ENCODE peak calls at places on chromosome 15, in eight cellular contexts. A is nephron progenitor cell; F is left ventricle myocardium inferior; V is NB4; T is CD4-positive, alpha-beta T cell; Q is gastrocnemius medialis; B is A549; C is glutamatergic neuron. O is an unnamed sample.
A peak's percentile ranks its signal among the peaks of the same experiment; 100 is the strongest.

GRCh38 chr15:57149196-57149595 is 227.1 kb upstream of the CGNL1 start:
- DNase-seq in A (no peak), F (no peak), V (no peak), T (no peak), Q (no peak), B (no peak), C (no peak), O (no peak)

GRCh38 chr15:71011503-71012155 is 103.6 kb upstream of the THSD4 start:
- DNase-seq in A (no peak), F (no peak), V (peak; percentile 4), T (no peak), Q (no peak), B (peak; percentile 75), C (no peak), O (no peak)

GRCh38 chr15:64354683-64355558 is 1.1 kb downstream of the CSNK1G1 start:
- DNase-seq in A (no peak), F (no peak), V (peak; percentile 45), T (peak; percentile 4), Q (no peak), B (no peak), C (no peak), O (no peak)

GRCh38 chr15:58491151-58491473 is 59.3 kb downstream of the LIPC start:
- DNase-seq in A (no peak), F (no peak), V (no peak), T (no peak), Q (no peak), B (no peak), C (no peak), O (no peak)

GRCh38 chr15:49624046-49624445 is 3.2 kb downstream of the DTWD1 start:
- DNase-seq in A (no peak), F (no peak), V (no peak), T (no peak), Q (no peak), B (no peak), C (no peak), O (no peak)

GRCh38 chr15:61743352-61743909 is 316.8 kb downstream of the VPS13C start:
- DNase-seq in A (no peak), F (no peak), V (no peak), T (no peak), Q (no peak), B (no peak), C (no peak), O (no peak)

GRCh38 chr15:74385442-74386132 is 18.1 kb upstream of the CYP11A1 start:
- DNase-seq in A (no peak), F (no peak), V (no peak), T (no peak), Q (no peak), B (no peak), C (no peak), O (no peak)

GRCh38 chr15:60932051-60932915 is 296.8 kb downstream of the RORA start:
- DNase-seq in A (no peak), F (no peak), V (peak; percentile 29), T (peak; percentile 58), Q (peak; percentile 89), B (peak; percentile 58), C (no peak), O (no peak)

GRCh38 chr15:65512807-65513416 is 4.6 kb downstream of the DPP8 start:
- DNase-seq in A (no peak), F (peak; percentile 50), V (no peak), T (no peak), Q (no peak), B (no peak), C (no peak), O (no peak)

GRCh38 chr15:42730536-42730935 is 6.4 kb downstream of the CDAN1 start:
- DNase-seq in A (no peak), F (no peak), V (no peak), T (no peak), Q (no peak), B (no peak), C (no peak), O (no peak)

GRCh38 chr15:69375151-69375790 is 38.9 kb upstream of the KIF23 start:
- DNase-seq in A (no peak), F (no peak), V (no peak), T (no peak), Q (no peak), B (no peak), C (no peak), O (no peak)

GRCh38 chr15:68818671-68819450 is 1.8 kb downstream of the ANP32A start:
- DNase-seq in A (peak; percentile 65), F (peak; percentile 61), V (peak; percentile 93), T (peak; percentile 17), Q (peak; percentile 26), B (peak; percentile 67), C (peak; percentile 73), O (peak; percentile 73)

DNA sequence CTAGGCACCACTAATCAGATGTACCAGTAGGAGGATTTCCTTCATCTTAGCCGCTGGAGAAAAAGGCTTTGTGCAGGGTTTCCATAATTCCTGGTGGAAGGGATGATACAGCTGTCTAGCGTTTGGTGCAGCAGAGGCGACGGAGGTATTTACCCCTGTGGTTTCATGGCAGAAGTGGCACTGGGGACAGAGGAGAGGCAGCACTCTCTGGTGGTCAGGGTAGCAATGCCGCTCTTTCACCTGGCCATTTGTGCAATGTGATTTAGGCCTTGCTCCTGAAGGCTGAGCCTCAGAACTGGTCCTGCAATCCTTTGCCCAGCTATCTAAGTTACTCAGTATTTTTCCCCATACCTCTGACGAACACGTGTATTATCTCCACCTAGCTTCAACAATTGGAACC is 47.1 kb upstream of the BNIP2 start:
- DNase-seq in A (no peak), F (no peak), V (no peak), T (no peak), Q (no peak), B (peak; percentile 20), C (no peak), O (no peak)
- TF ChIP-seq CTCF in A (no peak), F (no peak), V (no peak), T (no peak), Q (no peak), B (no peak), C (no peak), O (no peak)

GRCh38 chr15:90214553-90215205 is 13.5 kb downstream of the SEMA4B start:
- DNase-seq in A (no peak), F (no peak), V (peak; percentile 36), T (no peak), Q (no peak), B (peak; percentile 64), C (no peak), O (no peak)
- TF ChIP-seq CTCF in A (no peak), F (peak; percentile 37), V (no peak), T (no peak), Q (no peak), B (peak; percentile 13), C (peak; percentile 13), O (peak; percentile 50)

GRCh38 chr15:31148622-31149505 is 47.3 kb upstream of the TRPM1 start:
- DNase-seq in A (no peak), F (no peak), V (no peak), T (no peak), Q (no peak), B (no peak), C (peak; percentile 32), O (no peak)

GRCh38 chr15:31141792-31142191 is 40.3 kb upstream of the TRPM1 start:
- DNase-seq in A (no peak), F (no peak), V (no peak), T (no peak), Q (no peak), B (no peak), C (no peak), O (no peak)

GRCh38 chr15:31147943-31148621 is 46.6 kb upstream of the TRPM1 start:
- DNase-seq in A (no peak), F (no peak), V (no peak), T (no peak), Q (no peak), B (no peak), C (peak; percentile 70), O (no peak)

GRCh38 chr15:31147456-31147855 is 45.9 kb upstream of the TRPM1 start:
- DNase-seq in A (no peak), F (no peak), V (no peak), T (no peak), Q (no peak), B (no peak), C (peak; percentile 33), O (no peak)

GRCh38 chr15:31145271-31145911 is 43.9 kb upstream of the TRPM1 start:
- DNase-seq in A (no peak), F (no peak), V (peak; percentile 21), T (no peak), Q (no peak), B (peak; percentile 43), C (no peak), O (no peak)
- TF ChIP-seq CTCF in A (no peak), F (no peak), V (no peak), T (no peak), Q (no peak), B (no peak), C (no peak), O (peak; percentile 26)

DNA sequence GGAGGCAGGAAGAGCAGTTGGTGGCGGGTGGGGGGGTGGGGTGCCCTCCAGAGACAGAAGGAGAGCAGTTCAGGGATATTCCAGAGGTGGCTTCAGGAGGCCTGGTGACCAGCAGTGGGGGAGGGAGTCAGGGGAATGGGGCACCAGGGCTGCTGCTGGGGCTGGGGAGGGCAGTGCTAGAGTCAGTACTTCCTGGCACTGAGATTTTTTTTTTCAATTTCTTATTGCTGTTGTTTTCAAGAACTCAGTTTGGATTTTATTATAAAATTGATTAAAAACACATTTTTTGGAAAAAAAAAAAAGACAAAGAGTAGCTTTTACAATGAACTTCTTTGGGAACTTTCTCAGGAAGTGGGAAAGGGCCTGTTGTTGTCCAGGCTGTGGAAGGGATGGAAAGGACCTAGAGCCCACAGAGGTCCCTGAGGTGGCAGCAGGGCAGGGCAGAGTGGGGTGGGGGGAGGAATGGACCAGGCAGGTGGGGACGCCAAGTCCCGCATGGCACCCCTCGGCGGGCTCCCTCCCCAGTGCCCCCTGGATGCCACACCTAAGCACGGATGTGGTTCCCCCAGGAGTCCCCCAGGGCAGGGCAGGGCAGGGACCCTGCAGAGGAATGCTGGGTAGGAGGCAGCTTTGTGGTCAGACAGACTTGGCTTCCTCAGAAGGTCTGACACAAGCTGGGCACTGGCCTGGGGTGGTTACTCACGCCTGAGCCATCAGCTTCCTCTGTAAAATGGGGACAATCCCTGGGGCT is 8.5 kb upstream of the ANPEP start:
- DNase-seq in A (no peak), F (no peak), V (peak; percentile 83), T (no peak), Q (no peak), B (no peak), C (no peak), O (no peak)
- TF ChIP-seq CTCF in A (no peak), F (no peak), V (no peak), T (no peak), Q (no peak), B (no peak), C (no peak), O (no peak)

GRCh38 chr15:78069630-78070029 is 7.9 kb downstream of the TBC1D2B start:
- DNase-seq in A (no peak), F (no peak), V (peak; percentile 54), T (no peak), Q (no peak), B (no peak), C (no peak), O (no peak)
- TF ChIP-seq CTCF in A (no peak), F (no peak), V (peak; percentile 17), T (no peak), Q (no peak), B (no peak), C (no peak), O (no peak)

DNA sequence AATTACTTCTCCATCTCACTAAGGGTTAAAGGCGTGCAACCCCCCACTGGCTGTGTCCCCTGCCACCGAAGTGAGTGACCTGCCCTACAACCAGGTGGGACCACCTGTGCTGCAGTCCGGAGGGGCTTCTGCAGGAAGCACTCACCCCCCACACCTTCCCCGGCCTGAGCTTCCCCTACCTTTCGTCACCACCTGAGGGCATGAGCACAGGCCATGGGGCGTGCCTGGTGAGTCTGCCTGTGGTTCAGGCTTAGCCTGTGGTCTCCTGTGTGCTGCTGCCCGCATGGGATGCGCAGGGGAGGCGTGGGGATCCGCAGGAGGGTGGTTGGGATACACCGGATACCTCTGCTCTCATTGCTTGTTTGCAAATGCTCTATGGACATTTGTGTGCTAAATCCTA is 46.0 kb downstream of the KLHL25 start:
- DNase-seq in A (no peak), F (no peak), V (no peak), T (no peak), Q (no peak), B (no peak), C (peak; percentile 45), O (no peak)
- TF ChIP-seq CTCF in A (no peak), F (no peak), V (no peak), T (no peak), Q (no peak), B (no peak), C (no peak), O (peak; percentile 11)